ENCODE peak calls at places on chromosome 5, in four cellular contexts. O is A549, G is HepG2, B is K562. E is an unnamed sample.

GRCh38 chr5:138905541-138905940 is 30.4 kb upstream of the LRRTM2 start:
- DNase-seq in O (peak), G (no peak), B (no peak), E (no peak)

GRCh38 chr5:110441035-110441434 is 285.4 kb downstream of the TMEM232 start:
- DNase-seq in O (peak), G (peak), B (no peak), E (peak)

GRCh38 chr5:61744690-61745619 is 412.9 kb downstream of the ZSWIM6 start:
- DNase-seq in O (peak), G (peak), B (peak), E (no peak)

GRCh38 chr5:57303985-57304384 is 130.1 kb downstream of the GPBP1 start:
- DNase-seq in O (peak), G (no peak), B (peak), E (peak)

GRCh38 chr5:91095321-91095720 is 287.8 kb downstream of the ARRDC3 start:
- DNase-seq in O (no peak), G (no peak), B (no peak), E (no peak)

GRCh38 chr5:163360681-163361080 is 76.7 kb upstream of the CCNG1 start:
- DNase-seq in O (no peak), G (no peak), B (no peak), E (no peak)

GRCh38 chr5:155943516-155944407 is 383.2 kb upstream of the SGCD start:
- DNase-seq in O (peak), G (peak), B (peak), E (peak)

GRCh38 chr5:176659860-176660461 is 12.7 kb downstream of the TSPAN17 start:
- DNase-seq in O (no peak), G (no peak), B (no peak), E (no peak)

GRCh38 chr5:121968910-121969607 is 7.3 kb downstream of the SRFBP1 start:
- DNase-seq in O (peak), G (no peak), B (peak), E (no peak)

GRCh38 chr5:435961-436640 is 6.9 kb upstream of the EXOC3 start:
- DNase-seq in O (peak), G (peak), B (no peak), E (peak)

GRCh38 chr5:81207009-81207408 is 26.1 kb upstream of the CKMT2 start:
- DNase-seq in O (peak), G (no peak), B (peak), E (peak)

GRCh38 chr5:163917741-163918140 is 412.3 kb downstream of the MAT2B start:
- DNase-seq in O (no peak), G (no peak), B (no peak), E (no peak)

GRCh38 chr5:135950611-135951010 is 4.2 kb downstream of the LECT2 start:
- DNase-seq in O (no peak), G (no peak), B (no peak), E (no peak)

GRCh38 chr5:130871346-130872086 is 293.5 kb downstream of the HINT1 start:
- DNase-seq in O (peak), G (peak), B (peak), E (peak)

GRCh38 chr5:176446884-176447537 is 1.2 kb upstream of the FAF2 start:
- DNase-seq in O (no peak), G (no peak), B (peak), E (peak)

GRCh38 chr5:73312146-73312871 is 136.3 kb downstream of the FOXD1 start:
- DNase-seq in O (peak), G (no peak), B (peak), E (peak)

GRCh38 chr5:95620030-95620869 is at the start of gene GPR150:
- DNase-seq in O (peak), G (peak), B (no peak), E (peak)

GRCh38 chr5:77957931-77958476 is 181.9 kb upstream of the TBCA start:
- DNase-seq in O (no peak), G (no peak), B (no peak), E (peak)

GRCh38 chr5:1199649-1200494 is 1.5 kb upstream of the SLC6A19 start:
- DNase-seq in O (no peak), G (peak), B (peak), E (peak)

GRCh38 chr5:163730206-163730782 is 224.9 kb downstream of the MAT2B start:
- DNase-seq in O (no peak), G (no peak), B (no peak), E (no peak)

GRCh38 chr5:139633295-139634027 is 14.7 kb upstream of the CXXC5 start:
- DNase-seq in O (peak), G (peak), B (peak), E (peak)

GRCh38 chr5:157562111-157562581 is 13.4 kb downstream of the ADAM19 start:
- DNase-seq in O (no peak), G (no peak), B (no peak), E (no peak)

GRCh38 chr5:33370135-33370472 is 70.7 kb upstream of the TARS1 start:
- DNase-seq in O (no peak), G (no peak), B (no peak), E (no peak)

GRCh38 chr5:32916648-32917047 is 205.5 kb downstream of the NPR3 start:
- DNase-seq in O (peak), G (peak), B (peak), E (peak)

GRCh38 chr5:34898258-34898895 is 16.9 kb downstream of the RAD1 start:
- DNase-seq in O (peak), G (peak), B (peak), E (peak)

GRCh38 chr5:34897646-34898045 is 17.7 kb downstream of the RAD1 start:
- DNase-seq in O (no peak), G (no peak), B (no peak), E (no peak)

GRCh38 chr5:34894716-34895115 is 20.6 kb downstream of the RAD1 start:
- DNase-seq in O (no peak), G (no peak), B (no peak), E (no peak)

GRCh38 chr5:34899066-34899465 is 16.2 kb downstream of the RAD1 start:
- DNase-seq in O (no peak), G (no peak), B (no peak), E (no peak)

GRCh38 chr5:34895641-34896419 is 19.5 kb downstream of the RAD1 start:
- DNase-seq in O (no peak), G (no peak), B (peak), E (no peak)
- TF ChIP-seq NR3C1 in O (no peak), G (no peak), B (no peak), E (no peak)

GRCh38 chr5:79136618-79137017 is 25.0 kb downstream of the BHMT start:
- DNase-seq in O (no peak), G (no peak), B (no peak), E (no peak)

GRCh38 chr5:79130781-79131180 is 19.2 kb downstream of the BHMT start:
- DNase-seq in O (no peak), G (no peak), B (no peak), E (no peak)

GRCh38 chr5:79133657-79134451 is 22.2 kb downstream of the BHMT start:
- DNase-seq in O (peak), G (peak), B (peak), E (peak)

GRCh38 chr5:79135790-79136553 is 24.4 kb downstream of the BHMT start:
- DNase-seq in O (no peak), G (no peak), B (no peak), E (no peak)

GRCh38 chr5:79133121-79133656 is 21.6 kb downstream of the BHMT start:
- DNase-seq in O (peak), G (peak), B (peak), E (no peak)
- TF ChIP-seq NR3C1 in O (no peak), G (no peak), B (no peak), E (no peak)

DNA sequence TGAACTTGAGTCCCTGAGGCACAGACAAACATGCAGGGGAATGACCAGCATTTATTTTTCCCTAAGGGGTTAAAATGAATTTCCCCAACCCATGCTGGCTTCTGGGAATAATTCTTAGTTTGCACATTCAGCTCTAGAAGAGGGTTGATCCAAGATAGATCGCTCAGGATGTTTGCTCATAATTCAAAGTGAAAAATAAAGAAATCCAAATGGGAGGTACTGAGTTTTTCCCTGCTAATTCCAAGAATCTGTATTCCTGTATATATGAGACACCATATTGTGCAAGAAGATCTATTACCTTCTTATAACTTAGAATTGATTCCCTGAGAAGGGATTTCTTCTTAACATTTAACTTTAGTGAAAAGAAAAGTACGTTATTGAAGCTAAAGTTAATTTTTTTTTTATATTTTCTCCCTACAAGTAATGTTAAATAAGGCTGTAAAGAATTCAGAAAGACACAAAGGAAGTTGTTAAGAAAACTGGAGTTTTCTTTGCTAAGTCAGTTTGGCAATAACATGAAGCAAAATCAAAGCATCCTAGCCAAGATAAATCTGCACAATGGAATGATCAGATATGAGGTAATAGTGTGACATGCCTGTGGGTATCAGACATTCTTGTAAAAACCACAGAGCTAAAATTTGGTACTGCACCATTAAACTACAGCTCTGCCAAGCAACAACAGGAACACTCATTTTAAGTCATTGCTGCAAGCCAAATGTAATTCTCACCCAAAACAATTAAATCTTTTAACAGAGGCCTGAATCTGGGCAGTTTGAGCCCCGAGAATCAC is 96.4 kb downstream of the VCAN start:
- DNase-seq in O (no peak), G (peak), B (no peak), E (no peak)
- TF ChIP-seq NR3C1 in O (no peak), G (no peak), B (no peak), E (no peak)

DNA sequence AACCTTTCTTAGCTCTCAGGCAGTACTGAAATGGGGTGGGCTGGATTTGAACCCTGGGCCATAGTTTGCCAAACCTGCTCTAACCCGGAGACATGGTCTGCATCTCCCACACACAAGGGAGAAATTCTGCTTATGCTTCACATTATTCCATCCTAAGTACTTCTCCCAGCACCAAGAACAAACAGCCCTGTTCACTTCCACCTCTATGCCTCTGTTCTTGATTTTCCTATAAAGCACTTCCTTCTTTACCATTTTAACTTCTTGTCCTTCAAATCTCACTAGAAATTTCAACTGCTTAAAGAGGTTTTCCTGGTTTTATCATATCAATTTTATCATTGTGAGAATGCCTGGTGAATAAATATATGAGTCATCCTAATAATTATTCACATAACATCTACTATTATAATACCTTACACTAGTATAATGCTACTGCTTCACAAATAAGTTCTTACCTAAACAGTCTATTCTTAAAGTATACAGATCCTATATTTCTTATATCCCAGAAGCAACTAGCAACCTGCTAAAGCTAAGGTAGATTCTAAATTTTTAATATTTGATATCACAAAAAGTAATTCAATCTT is 12.7 kb downstream of the FEM1C start:
- DNase-seq in O (no peak), G (no peak), B (no peak), E (no peak)
- TF ChIP-seq NR3C1 in O (no peak), G (no peak), B (no peak), E (no peak)

E was measured in WTC11.